ENCODE peak calls at places on chromosomes 16 and 17, in ten cellular contexts. R, C, T, B, W, F, Y, U, K and I are unnamed samples.

GRCh38 chr17:76529224-76529642 is 8.3 kb downstream of the CYGB start:
- DNase-seq in K (peak), F (no peak), U (peak), R (no peak), W (no peak), C (no peak), Y (no peak), T (no peak), B (no peak), I (peak)

GRCh38 chr16:15729152-15729551 is 79.1 kb downstream of the NDE1 start:
- DNase-seq in K (no peak), T (no peak), C (no peak), U (no peak), F (no peak), R (no peak), Y (no peak), B (no peak), W (no peak), I (no peak)

GRCh38 chr17:40528692-40529417 is 27.4 kb upstream of the TNS4 start:
- DNase-seq in B (no peak), F (no peak), T (no peak), K (peak), W (no peak), C (no peak), U (no peak), R (no peak), Y (no peak), I (no peak)

GRCh38 chr17:72520665-72521303 is 400.0 kb downstream of the SOX9 start:
- DNase-seq in W (no peak), C (no peak), F (no peak), R (no peak), Y (no peak), K (no peak), U (no peak), T (no peak), B (no peak), I (peak)

GRCh38 chr17:36849871-36850348 is 87.4 kb upstream of the LHX1 start:
- DNase-seq in Y (no peak), F (no peak), U (peak), B (no peak), K (no peak), T (no peak), W (no peak), C (peak), R (no peak), I (no peak)

GRCh38 chr17:49548506-49549310 is 27.0 kb upstream of the NXPH3 start:
- DNase-seq in U (peak), R (peak), B (no peak), C (no peak), K (no peak), Y (no peak), T (peak), F (no peak), W (no peak), I (no peak)

GRCh38 chr16:24367186-24367585 is 111.1 kb downstream of the CACNG3 start:
- DNase-seq in B (no peak), C (no peak), U (no peak), K (no peak), F (no peak), Y (no peak), W (no peak), T (no peak), R (no peak), I (no peak)

GRCh38 chr16:17396762-17397498 is 73.8 kb downstream of the XYLT1 start:
- DNase-seq in Y (no peak), U (no peak), B (peak), W (no peak), K (no peak), T (peak), R (peak), F (no peak), C (no peak), I (no peak)

GRCh38 chr16:68368602-68368944 is 57.8 kb downstream of the PRMT7 start:
- DNase-seq in T (no peak), B (no peak), W (no peak), R (no peak), K (no peak), F (no peak), Y (no peak), C (no peak), U (no peak), I (no peak)

GRCh38 chr17:40530988-40531971 is 29.9 kb upstream of the TNS4 start:
- DNase-seq in W (peak), F (no peak), Y (no peak), K (peak), C (no peak), U (no peak), T (no peak), B (no peak), R (no peak), I (no peak)

GRCh38 chr16:285146-286055 is 2.4 kb downstream of the PDIA2 start:
- DNase-seq in Y (no peak), U (no peak), K (no peak), W (no peak), F (no peak), R (peak), B (no peak), C (no peak), T (no peak), I (no peak)

GRCh38 chr16:84375773-84376172 is 7.4 kb downstream of the ATP2C2 start:
- DNase-seq in F (no peak), W (no peak), C (no peak), U (no peak), T (no peak), R (no peak), Y (no peak), B (no peak), K (no peak), I (no peak)

GRCh38 chr17:38428643-38429371 is 543 bp downstream of the ARHGAP23 start:
- DNase-seq in B (no peak), C (no peak), W (no peak), F (no peak), Y (no peak), K (no peak), T (no peak), U (peak), R (peak), I (peak)

GRCh38 chr16:57588821-57589220 is 39.6 kb upstream of the ADGRG1 start:
- DNase-seq in F (no peak), K (no peak), C (no peak), B (no peak), R (no peak), U (no peak), Y (no peak), W (no peak), T (no peak), I (no peak)

GRCh38 chr17:80153004-80153403 is 6.1 kb upstream of the EIF4A3 start:
- DNase-seq in W (no peak), F (no peak), C (peak), B (no peak), T (no peak), Y (no peak), K (no peak), R (no peak), U (no peak), I (no peak)

GRCh38 chr16:17471745-17472075 is 950 bp upstream of the XYLT1 start:
- DNase-seq in B (no peak), W (no peak), R (no peak), F (no peak), U (no peak), T (no peak), K (no peak), Y (no peak), C (no peak), I (no peak)

GRCh38 chr17:65472602-65473001 is 88.8 kb downstream of the AXIN2 start:
- DNase-seq in T (no peak), F (no peak), C (no peak), K (no peak), R (no peak), U (no peak), B (no peak), W (no peak), Y (no peak), I (no peak)

GRCh38 chr17:78839762-78840529 is 668 bp downstream of the USP36 start:
- DNase-seq in R (peak), K (no peak), B (peak), T (no peak), Y (no peak), F (no peak), C (peak), W (peak), U (peak), I (peak)

GRCh38 chr16:49929606-49930005 is 73.7 kb upstream of the ZNF423 start:
- DNase-seq in F (no peak), B (no peak), T (no peak), U (no peak), Y (no peak), W (no peak), K (no peak), C (no peak), R (no peak), I (no peak)